ENCODE peak calls at places on chromosomes 5 and 9, in nine cellular contexts. One of them, this sample, is unnamed. For H3K4me1, the result is how much of the 10 kb centered on the place peaks cover.

GRCh38 chr5:53249529-53249928 is 140.0 kb upstream of the MOCS2 start:
- DNase-seq in A549: peak
- DNase-seq in ovary: no peak
- DNase-seq in IMR-90: peak
- DNase-seq in adrenal gland: peak
- DNase-seq in heart left ventricle: no peak
- DNase-seq in spleen: no peak
- DNase-seq in transverse colon: no peak
- DNase-seq in thyroid gland: no peak
- DNase-seq in this sample: no peak

GRCh38 chr5:164191240-164191639 is 685.8 kb downstream of the MAT2B start:
- DNase-seq in A549: no peak
- DNase-seq in ovary: no peak
- DNase-seq in IMR-90: peak
- DNase-seq in adrenal gland: no peak
- DNase-seq in heart left ventricle: peak
- DNase-seq in spleen: no peak
- DNase-seq in transverse colon: peak
- DNase-seq in thyroid gland: peak
- DNase-seq in this sample: peak

GRCh38 chr5:124866355-124867063 is 120.1 kb upstream of the ZNF608 start:
- DNase-seq in A549: no peak
- DNase-seq in ovary: no peak
- DNase-seq in IMR-90: no peak
- DNase-seq in adrenal gland: no peak
- DNase-seq in heart left ventricle: no peak
- DNase-seq in spleen: no peak
- DNase-seq in transverse colon: no peak
- DNase-seq in thyroid gland: no peak
- DNase-seq in this sample: no peak

GRCh38 chr9:108956098-108956533 is 21.9 kb downstream of the ABITRAM start:
- DNase-seq in A549: no peak
- DNase-seq in ovary: no peak
- DNase-seq in IMR-90: no peak
- DNase-seq in adrenal gland: no peak
- DNase-seq in heart left ventricle: no peak
- DNase-seq in spleen: no peak
- DNase-seq in transverse colon: no peak
- DNase-seq in thyroid gland: no peak
- DNase-seq in this sample: no peak

GRCh38 chr5:67045816-67046740 is 150.5 kb downstream of the CD180 start:
- DNase-seq in A549: no peak
- DNase-seq in ovary: no peak
- DNase-seq in IMR-90: peak
- DNase-seq in adrenal gland: no peak
- DNase-seq in heart left ventricle: no peak
- DNase-seq in spleen: no peak
- DNase-seq in transverse colon: no peak
- DNase-seq in thyroid gland: no peak
- DNase-seq in this sample: no peak

GRCh38 chr9:100505564-100506159 is 32.7 kb downstream of the TMEFF1 start:
- DNase-seq in A549: peak
- DNase-seq in ovary: no peak
- DNase-seq in IMR-90: peak
- DNase-seq in adrenal gland: peak
- DNase-seq in heart left ventricle: peak
- DNase-seq in spleen: peak
- DNase-seq in transverse colon: peak
- DNase-seq in thyroid gland: peak
- DNase-seq in this sample: peak

GRCh38 chr9:28032178-28032532 is 458.9 kb upstream of the C9orf72 start:
- DNase-seq in A549: no peak
- DNase-seq in ovary: no peak
- DNase-seq in IMR-90: no peak
- DNase-seq in adrenal gland: no peak
- DNase-seq in heart left ventricle: no peak
- DNase-seq in spleen: no peak
- DNase-seq in transverse colon: no peak
- DNase-seq in thyroid gland: no peak
- DNase-seq in this sample: no peak

GRCh38 chr5:113112435-113112834 is 135.8 kb downstream of the DCP2 start:
- DNase-seq in A549: no peak
- DNase-seq in ovary: no peak
- DNase-seq in IMR-90: peak
- DNase-seq in adrenal gland: peak
- DNase-seq in heart left ventricle: no peak
- DNase-seq in spleen: no peak
- DNase-seq in transverse colon: no peak
- DNase-seq in thyroid gland: no peak
- DNase-seq in this sample: no peak

GRCh38 chr5:127961006-127961763 is 122.4 kb upstream of the SLC12A2 start:
- DNase-seq in A549: no peak
- DNase-seq in ovary: no peak
- DNase-seq in IMR-90: no peak
- DNase-seq in adrenal gland: no peak
- DNase-seq in heart left ventricle: no peak
- DNase-seq in spleen: no peak
- DNase-seq in transverse colon: no peak
- DNase-seq in thyroid gland: no peak
- DNase-seq in this sample: no peak

GRCh38 chr9:127928232-127929043 is 2.1 kb downstream of the PIP5KL1 start:
- DNase-seq in A549: no peak
- DNase-seq in ovary: no peak
- DNase-seq in IMR-90: no peak
- DNase-seq in adrenal gland: no peak
- DNase-seq in heart left ventricle: no peak
- DNase-seq in spleen: no peak
- DNase-seq in transverse colon: no peak
- DNase-seq in thyroid gland: no peak
- DNase-seq in this sample: no peak

GRCh38 chr5:100409538-100409937 is 125.6 kb upstream of the FAM174A start:
- DNase-seq in A549: no peak
- DNase-seq in ovary: no peak
- DNase-seq in IMR-90: peak
- DNase-seq in adrenal gland: no peak
- DNase-seq in heart left ventricle: no peak
- DNase-seq in spleen: no peak
- DNase-seq in transverse colon: no peak
- DNase-seq in thyroid gland: no peak
- DNase-seq in this sample: no peak

GRCh38 chr9:126326228-126327015 is at the start of gene MVB12B:
- DNase-seq in A549: peak
- DNase-seq in ovary: peak
- DNase-seq in IMR-90: peak
- DNase-seq in adrenal gland: peak
- DNase-seq in heart left ventricle: peak
- DNase-seq in spleen: peak
- DNase-seq in transverse colon: peak
- DNase-seq in thyroid gland: peak
- DNase-seq in this sample: peak

GRCh38 chr9:101530076-101530711 is 3.5 kb upstream of the RNF20 start:
- DNase-seq in A549: peak
- DNase-seq in ovary: peak
- DNase-seq in IMR-90: peak
- DNase-seq in adrenal gland: peak
- DNase-seq in heart left ventricle: peak
- DNase-seq in spleen: no peak
- DNase-seq in transverse colon: peak
- DNase-seq in thyroid gland: peak
- DNase-seq in this sample: peak

GRCh38 chr5:14506661-14507060 is 74.9 kb upstream of the OTULINL start:
- DNase-seq in A549: no peak
- DNase-seq in ovary: no peak
- DNase-seq in IMR-90: no peak
- DNase-seq in adrenal gland: no peak
- DNase-seq in heart left ventricle: no peak
- DNase-seq in spleen: no peak
- DNase-seq in transverse colon: no peak
- DNase-seq in thyroid gland: no peak
- DNase-seq in this sample: no peak

GRCh38 chr5:35854248-35854647 is 2.4 kb upstream of the IL7R start:
- DNase-seq in A549: no peak
- DNase-seq in ovary: no peak
- DNase-seq in IMR-90: no peak
- DNase-seq in adrenal gland: no peak
- DNase-seq in heart left ventricle: no peak
- DNase-seq in spleen: no peak
- DNase-seq in transverse colon: peak
- DNase-seq in thyroid gland: no peak
- DNase-seq in this sample: no peak

GRCh38 chr9:20070336-20070735 is 281.5 kb upstream of the SLC24A2 start:
- DNase-seq in A549: no peak
- DNase-seq in ovary: no peak
- DNase-seq in IMR-90: no peak
- DNase-seq in adrenal gland: no peak
- DNase-seq in heart left ventricle: no peak
- DNase-seq in spleen: no peak
- DNase-seq in transverse colon: no peak
- DNase-seq in thyroid gland: peak
- DNase-seq in this sample: no peak

GRCh38 chr5:7825630-7826029 is 25.3 kb downstream of the CFAP90 start:
- DNase-seq in A549: no peak
- DNase-seq in ovary: no peak
- DNase-seq in IMR-90: no peak
- DNase-seq in adrenal gland: no peak
- DNase-seq in heart left ventricle: no peak
- DNase-seq in spleen: no peak
- DNase-seq in transverse colon: no peak
- DNase-seq in thyroid gland: no peak
- DNase-seq in this sample: no peak
- TF ChIP-seq POLR2A in A549: no peak
- TF ChIP-seq POLR2A in ovary: no peak
- TF ChIP-seq POLR2A in IMR-90: no peak
- TF ChIP-seq POLR2A in adrenal gland: no peak
- TF ChIP-seq POLR2A in heart left ventricle: no peak
- TF ChIP-seq POLR2A in spleen: no peak
- TF ChIP-seq POLR2A in transverse colon: no peak
- TF ChIP-seq POLR2A in thyroid gland: no peak
- TF ChIP-seq POLR2A in this sample: no peak

GRCh38 chr9:136333486-136333885 is 6.1 kb downstream of the GPSM1 start:
- DNase-seq in A549: no peak
- DNase-seq in ovary: no peak
- DNase-seq in IMR-90: no peak
- DNase-seq in adrenal gland: no peak
- DNase-seq in heart left ventricle: no peak
- DNase-seq in spleen: no peak
- DNase-seq in transverse colon: no peak
- DNase-seq in thyroid gland: no peak
- DNase-seq in this sample: no peak

GRCh38 chr9:136331556-136332481 is 4.5 kb downstream of the GPSM1 start:
- DNase-seq in A549: no peak
- DNase-seq in ovary: no peak
- DNase-seq in IMR-90: no peak
- DNase-seq in adrenal gland: no peak
- DNase-seq in heart left ventricle: no peak
- DNase-seq in spleen: no peak
- DNase-seq in transverse colon: no peak
- DNase-seq in thyroid gland: no peak
- DNase-seq in this sample: no peak

GRCh38 chr9:136334541-136334940 is 7.2 kb downstream of the GPSM1 start:
- DNase-seq in A549: no peak
- DNase-seq in ovary: no peak
- DNase-seq in IMR-90: no peak
- DNase-seq in adrenal gland: no peak
- DNase-seq in heart left ventricle: no peak
- DNase-seq in spleen: no peak
- DNase-seq in transverse colon: no peak
- DNase-seq in thyroid gland: no peak
- DNase-seq in this sample: no peak

GRCh38 chr9:136332482-136332983 is 5.2 kb downstream of the GPSM1 start:
- DNase-seq in A549: no peak
- DNase-seq in ovary: no peak
- DNase-seq in IMR-90: no peak
- DNase-seq in adrenal gland: no peak
- DNase-seq in heart left ventricle: no peak
- DNase-seq in spleen: no peak
- DNase-seq in transverse colon: no peak
- DNase-seq in thyroid gland: no peak
- DNase-seq in this sample: no peak

DNA sequence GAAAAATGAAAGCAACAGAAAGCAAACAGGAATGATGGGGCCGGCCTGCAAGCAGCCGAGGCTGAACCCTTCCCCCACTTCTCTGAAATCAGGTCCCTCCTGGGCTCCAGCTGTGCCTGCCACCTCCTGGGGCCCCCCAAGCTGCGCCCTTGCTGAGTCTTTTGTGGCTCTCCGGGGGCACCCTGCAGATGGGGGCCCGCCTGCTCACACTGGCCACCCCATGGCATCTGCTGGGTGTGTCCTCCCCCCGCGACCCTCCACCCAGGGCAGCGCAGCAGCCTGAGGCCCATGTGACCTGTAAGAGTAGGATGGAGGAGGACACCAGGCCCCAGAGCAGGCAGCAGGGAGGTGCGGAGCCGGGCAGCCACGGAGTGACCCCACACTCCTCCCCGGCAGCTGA is 5.7 kb downstream of the GPSM1 start:
- DNase-seq in A549: no peak
- DNase-seq in ovary: no peak
- DNase-seq in IMR-90: no peak
- DNase-seq in adrenal gland: no peak
- DNase-seq in heart left ventricle: no peak
- DNase-seq in spleen: no peak
- DNase-seq in transverse colon: no peak
- DNase-seq in thyroid gland: no peak
- DNase-seq in this sample: no peak
- H3K4me1 ChIP-seq in A549: under half
- H3K4me1 ChIP-seq in ovary: under half
- H3K4me1 ChIP-seq in IMR-90: under half
- H3K4me1 ChIP-seq in adrenal gland: under half
- H3K4me1 ChIP-seq in heart left ventricle: under half
- H3K4me1 ChIP-seq in spleen: under half
- H3K4me1 ChIP-seq in transverse colon: under half
- H3K4me1 ChIP-seq in thyroid gland: under half
- H3K4me1 ChIP-seq in this sample: under half

GRCh38 chr9:133349965-133350624 is 2.1 kb downstream of the RPL7A start:
- DNase-seq in A549: no peak
- DNase-seq in ovary: no peak
- DNase-seq in IMR-90: no peak
- DNase-seq in adrenal gland: no peak
- DNase-seq in heart left ventricle: no peak
- DNase-seq in spleen: no peak
- DNase-seq in transverse colon: no peak
- DNase-seq in thyroid gland: no peak
- DNase-seq in this sample: no peak
- TF ChIP-seq POLR2A in A549: no peak
- TF ChIP-seq POLR2A in ovary: no peak
- TF ChIP-seq POLR2A in IMR-90: no peak
- TF ChIP-seq POLR2A in adrenal gland: no peak
- TF ChIP-seq POLR2A in heart left ventricle: no peak
- TF ChIP-seq POLR2A in spleen: no peak
- TF ChIP-seq POLR2A in transverse colon: no peak
- TF ChIP-seq POLR2A in thyroid gland: no peak
- TF ChIP-seq POLR2A in this sample: no peak

DNA sequence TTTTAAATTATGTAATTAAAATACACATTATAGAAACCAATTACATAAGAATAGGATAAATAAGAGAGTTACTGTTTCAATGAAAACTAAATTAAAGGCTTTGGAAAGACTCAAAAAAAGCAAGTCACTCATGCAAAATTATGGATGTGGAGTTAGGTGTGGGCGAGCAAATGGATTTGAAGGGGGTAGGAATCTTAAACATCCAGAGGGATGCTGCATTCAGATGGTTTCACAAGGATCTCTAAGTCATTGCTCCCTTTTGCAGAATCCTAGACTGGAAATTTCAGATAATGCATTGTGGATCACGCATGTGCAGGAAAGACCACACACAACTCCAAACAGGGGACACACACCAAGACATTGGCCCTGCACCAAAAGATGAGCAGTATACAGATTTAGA is 57.5 kb downstream of the DRD1 start:
- DNase-seq in A549: no peak
- DNase-seq in ovary: no peak
- DNase-seq in IMR-90: no peak
- DNase-seq in adrenal gland: no peak
- DNase-seq in heart left ventricle: no peak
- DNase-seq in spleen: no peak
- DNase-seq in transverse colon: no peak
- DNase-seq in thyroid gland: no peak
- DNase-seq in this sample: no peak
- H3K4me1 ChIP-seq in A549: under half
- H3K4me1 ChIP-seq in ovary: under half
- H3K4me1 ChIP-seq in IMR-90: under half
- H3K4me1 ChIP-seq in adrenal gland: under half
- H3K4me1 ChIP-seq in heart left ventricle: under half
- H3K4me1 ChIP-seq in spleen: under half
- H3K4me1 ChIP-seq in transverse colon: under half
- H3K4me1 ChIP-seq in thyroid gland: under half
- H3K4me1 ChIP-seq in this sample: under half